ENCODE peak calls at places on chromosomes 3 and 15, in four cellular contexts. G is aorta, F is uterus, C is NT2/D1. H is an unnamed sample.

GRCh38 chr3:67848299-67848698 is 193.9 kb upstream of the SUCLG2 start:
- DNase-seq in C (no peak), G (no peak), F (no peak), H (no peak)

GRCh38 chr15:100054539-100054938 is 287.2 kb downstream of the ADAMTS17 start:
- DNase-seq in G (no peak), F (no peak), C (no peak), H (no peak)

GRCh38 chr3:121592856-121593702 is at the start of gene FBXO40:
- DNase-seq in F (no peak), G (no peak), C (peak; percentile 87), H (no peak)

GRCh38 chr15:31977812-31978662 is 52.3 kb upstream of the CHRNA7 start:
- DNase-seq in C (peak; percentile 49), F (no peak), G (peak; percentile 74), H (no peak)

GRCh38 chr3:73733796-73734195 is 109.1 kb upstream of the PDZRN3 start:
- DNase-seq in F (no peak), C (no peak), G (no peak), H (no peak)

GRCh38 chr15:75531041-75531450 is 48.1 kb downstream of the PTPN9 start:
- DNase-seq in C (no peak), F (peak; percentile 64), G (no peak), H (peak; percentile 53)

GRCh38 chr15:79682285-79682684 is 214.5 kb downstream of the MTHFS start:
- DNase-seq in F (peak; percentile 47), G (peak; percentile 80), C (no peak), H (no peak)

GRCh38 chr3:31103623-31104180 is 209.2 kb upstream of the GADL1 start:
- DNase-seq in G (no peak), C (no peak), F (no peak), H (no peak)

GRCh38 chr15:28098766-28099554 is at the start of gene OCA2:
- DNase-seq in G (peak; percentile 92), F (no peak), C (no peak), H (no peak)

GRCh38 chr3:13647314-13648059 is 98.6 kb downstream of the FBLN2 start:
- DNase-seq in G (no peak), C (no peak), F (no peak), H (no peak)

GRCh38 chr3:94159062-94159726 is 96.3 kb downstream of the NSUN3 start:
- DNase-seq in G (no peak), F (no peak), C (no peak), H (peak; percentile 8)

GRCh38 chr3:57820479-57820878 is 64.4 kb downstream of the SLMAP start:
- DNase-seq in F (no peak), G (no peak), C (no peak), H (no peak)

GRCh38 chr3:33426630-33427341 is 13.4 kb downstream of the UBP1 start:
- DNase-seq in G (no peak), F (no peak), C (no peak), H (no peak)

GRCh38 chr3:171646357-171647133 is 163.7 kb downstream of the PLD1 start:
- DNase-seq in F (no peak), G (no peak), C (peak; percentile 11), H (no peak)

GRCh38 chr3:173553635-173554280 is 156.2 kb downstream of the NLGN1 start:
- DNase-seq in G (no peak), C (peak; percentile 16), F (no peak), H (no peak)

GRCh38 chr3:49353022-49353421 is 5.1 kb downstream of the GPX1 start:
- DNase-seq in G (no peak), C (no peak), F (no peak), H (no peak)

GRCh38 chr3:150887031-150887430 is 18.2 kb downstream of the MINDY4B start:
- DNase-seq in G (no peak), F (no peak), C (no peak), H (no peak)

GRCh38 chr3:18447720-18448119 is 22.6 kb upstream of the SATB1 start:
- DNase-seq in F (no peak), C (no peak), G (no peak), H (no peak)

GRCh38 chr3:18443670-18444596 is 18.8 kb upstream of the SATB1 start:
- DNase-seq in G (peak; percentile 81), F (peak; percentile 20), C (no peak), H (no peak)

GRCh38 chr3:18445421-18446066 is 20.4 kb upstream of the SATB1 start:
- DNase-seq in F (peak; percentile 21), C (no peak), G (no peak), H (no peak)

GRCh38 chr3:18444597-18445420 is 19.7 kb upstream of the SATB1 start:
- DNase-seq in F (peak; percentile 66), C (no peak), G (peak; percentile 91), H (peak; percentile 27)

GRCh38 chr3:18446067-18446793 is 21.1 kb upstream of the SATB1 start:
- DNase-seq in C (no peak), G (no peak), F (no peak), H (no peak)
- H3K4me1 ChIP-seq in C (peaks cover 3% of the 10 kb centered on the region), G (no peaks in the 10 kb centered on the region), F (no peaks in the 10 kb centered on the region), H (peaks cover 20% of the 10 kb centered on the region)

GRCh38 chr3:65894679-65895078 is 144.0 kb downstream of the MAGI1 start:
- DNase-seq in G (no peak), F (no peak), C (no peak), H (no peak)
- H3K4me1 ChIP-seq in G (no peaks in the 10 kb centered on the region), F (no peaks in the 10 kb centered on the region), C (peaks cover 3% of the 10 kb centered on the region), H (no peaks in the 10 kb centered on the region)

GRCh38 chr3:111976254-111976653 is 2.6 kb upstream of the ABHD10 start:
- DNase-seq in C (no peak), F (no peak), G (no peak), H (no peak)

GRCh38 chr3:111968319-111969059 is 10.3 kb upstream of the ABHD10 start:
- DNase-seq in G (no peak), C (no peak), F (no peak), H (no peak)

GRCh38 chr3:111975131-111975530 is 3.7 kb upstream of the ABHD10 start:
- DNase-seq in C (no peak), F (no peak), G (no peak), H (no peak)

GRCh38 chr3:111971533-111971932 is 7.3 kb upstream of the ABHD10 start:
- DNase-seq in F (no peak), C (no peak), G (no peak), H (no peak)

DNA sequence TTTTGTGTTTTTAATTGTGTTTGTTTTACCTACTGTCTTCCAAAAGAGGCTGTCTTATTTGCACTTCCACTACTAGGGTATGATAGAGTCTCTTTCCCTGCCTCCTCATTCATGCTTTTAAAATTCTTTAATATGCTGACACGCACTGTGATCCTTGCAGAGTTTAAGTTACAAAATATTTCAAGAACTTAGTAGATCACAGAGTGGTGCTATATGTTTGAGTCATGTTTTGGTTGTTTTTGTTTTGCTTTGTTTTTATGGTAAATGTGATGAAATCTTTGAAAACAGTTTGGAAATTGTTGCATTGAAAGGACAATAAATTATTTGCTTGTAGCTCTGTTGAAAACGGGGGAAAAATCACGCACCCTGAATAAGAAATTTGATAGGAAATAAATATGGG is 5.9 kb upstream of the ABHD10 start:
- DNase-seq in C (no peak), G (no peak), F (no peak), H (no peak)
- H3K4me1 ChIP-seq in C (no peaks in the 10 kb centered on the region), G (peaks cover 2% of the 10 kb centered on the region), F (no peaks in the 10 kb centered on the region), H (peaks cover 17% of the 10 kb centered on the region)

GRCh38 chr3:3806856-3807255 is 7.6 kb downstream of the LRRN1 start:
- DNase-seq in C (no peak), F (no peak), G (no peak), H (no peak)
- H3K4me1 ChIP-seq in C (peaks cover 3% of the 10 kb centered on the region), F (no peaks in the 10 kb centered on the region), G (no peaks in the 10 kb centered on the region), H (no peaks in the 10 kb centered on the region)

GRCh38 chr3:196643761-196644160 is 4.3 kb downstream of the NRROS start:
- DNase-seq in F (no peak), G (no peak), C (no peak), H (no peak)

GRCh38 chr3:196648856-196649255 is 9.4 kb downstream of the NRROS start:
- DNase-seq in C (no peak), F (no peak), G (no peak), H (no peak)

GRCh38 chr3:196645917-196646735 is 6.6 kb downstream of the NRROS start:
- DNase-seq in F (no peak), C (no peak), G (no peak), H (no peak)

GRCh38 chr3:196645091-196645490 is 5.6 kb downstream of the NRROS start:
- DNase-seq in F (no peak), C (no peak), G (no peak), H (no peak)

DNA sequence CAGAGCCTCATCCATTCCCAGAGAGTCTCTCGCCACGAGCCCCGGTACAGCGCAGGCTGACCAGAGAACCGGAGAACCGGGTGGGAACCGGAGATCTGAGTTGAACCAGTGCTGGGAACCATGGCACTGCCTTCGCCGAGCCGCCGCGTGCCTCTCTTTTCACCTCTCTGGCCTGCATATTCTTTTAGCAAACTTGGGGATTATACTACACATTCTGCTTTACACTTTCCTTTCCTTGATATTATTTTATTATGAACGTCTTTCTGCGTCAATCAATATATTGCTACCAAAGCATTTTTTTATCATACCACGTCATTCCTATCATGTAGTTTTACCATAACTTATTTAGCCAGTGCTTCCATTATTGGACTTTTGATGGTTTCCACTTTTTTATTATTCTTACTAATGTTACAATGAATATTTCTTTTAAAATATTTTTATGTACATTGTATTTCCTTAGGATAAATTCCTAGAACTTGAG is 7.3 kb downstream of the NRROS start:
- DNase-seq in C (no peak), F (no peak), G (no peak), H (no peak)
- H3K4me1 ChIP-seq in C (peaks cover 18% of the 10 kb centered on the region), F (no peaks in the 10 kb centered on the region), G (no peaks in the 10 kb centered on the region), H (peaks cover 10% of the 10 kb centered on the region)

GRCh38 chr15:96262097-96262496 is 68.4 kb upstream of the NR2F2 start:
- DNase-seq in C (no peak), F (no peak), G (no peak), H (no peak)
- H3K4me1 ChIP-seq in C (no peaks in the 10 kb centered on the region), F (peaks cover 4% of the 10 kb centered on the region), G (no peaks in the 10 kb centered on the region), H (no peaks in the 10 kb centered on the region)

GRCh38 chr15:55700876-55701275 is 42.1 kb downstream of the PRTG start:
- DNase-seq in C (no peak), F (no peak), G (no peak), H (no peak)
- H3K4me1 ChIP-seq in C (no peaks in the 10 kb centered on the region), F (no peaks in the 10 kb centered on the region), G (no peaks in the 10 kb centered on the region), H (no peaks in the 10 kb centered on the region)

GRCh38 chr15:62505761-62506160 is 340.7 kb upstream of the C2CD4B start:
- DNase-seq in G (no peak), F (no peak), C (no peak), H (no peak)
- H3K4me1 ChIP-seq in G (peaks cover 18% of the 10 kb centered on the region), F (no peaks in the 10 kb centered on the region), C (no peaks in the 10 kb centered on the region), H (no peaks in the 10 kb centered on the region)

H was measured in tibial nerve.